ENCODE peak calls at places on chromosomes 16 and 17, in four cellular contexts. H is tibial artery, Q is mesenchymal stem cell, P is heart left ventricle. F is an unnamed sample. For H3K9me3 and H3K27me3, the result is how much of the 10 kb centered on the place peaks cover.

GRCh38 chr17:9842057-9842758 is 16.5 kb downstream of the GLP2R start:
- DNase-seq in H (peak), Q (peak), P (peak), F (peak)

GRCh38 chr17:43935204-43935925 is 6.9 kb downstream of the PPY start:
- DNase-seq in H (no peak), Q (no peak), P (no peak), F (no peak)

GRCh38 chr16:70267516-70267915 is 15.8 kb upstream of the EXOSC6 start:
- DNase-seq in H (peak), Q (peak), P (no peak), F (no peak)

GRCh38 chr16:71428883-71429282 is 13.0 kb downstream of the TLE7 start:
- DNase-seq in H (no peak), Q (no peak), P (no peak), F (no peak)

GRCh38 chr17:231191-231965 is 49.9 kb upstream of the DOC2B start:
- DNase-seq in H (peak), Q (no peak), P (peak), F (no peak)

GRCh38 chr17:20281860-20282259 is 185.5 kb downstream of the LGALS9B start:
- DNase-seq in H (peak), Q (no peak), P (peak), F (peak)

GRCh38 chr17:49132699-49133364 is at the start of gene B4GALNT2:
- DNase-seq in H (no peak), Q (peak), P (no peak), F (peak)

GRCh38 chr17:19747829-19748806 is at the start of gene ALDH3A1:
- DNase-seq in H (no peak), Q (no peak), P (no peak), F (peak)

GRCh38 chr16:31484491-31485171 is 1.7 kb downstream of the SLC5A2 start:
- DNase-seq in H (no peak), Q (no peak), P (no peak), F (no peak)

GRCh38 chr16:13866073-13866472 is 53.9 kb upstream of the ERCC4 start:
- DNase-seq in H (peak), Q (peak), P (peak), F (peak)

GRCh38 chr16:10992797-10993196 is 48.4 kb downstream of the CLEC16A start:
- DNase-seq in H (no peak), Q (peak), P (no peak), F (peak)

GRCh38 chr16:12798171-12798570 is 5.5 kb downstream of the CPPED1 start:
- DNase-seq in H (no peak), Q (no peak), P (no peak), F (no peak)

GRCh38 chr17:82931696-82932060 is 91.9 kb upstream of the ZNF750 start:
- DNase-seq in H (peak), Q (no peak), P (peak), F (peak)

GRCh38 chr16:66746682-66747081 is 4.7 kb downstream of the DYNC1LI2 start:
- DNase-seq in H (no peak), Q (peak), P (no peak), F (no peak)

GRCh38 chr16:53085539-53086450 is 31.0 kb downstream of the CHD9 start:
- DNase-seq in H (no peak), Q (no peak), P (no peak), F (no peak)

GRCh38 chr17:69326302-69327059 is 452 bp downstream of the ABCA5 start:
- DNase-seq in H (no peak), Q (peak), P (no peak), F (peak)

GRCh38 chr17:5123343-5124124 is 7.7 kb downstream of the USP6 start:
- DNase-seq in H (peak), Q (no peak), P (no peak), F (no peak)

GRCh38 chr17:57442401-57442823 is 186.1 kb downstream of the MSI2 start:
- DNase-seq in H (no peak), Q (peak), P (no peak), F (no peak)

GRCh38 chr16:50547340-50547865 is 793 bp upstream of the NKD1 start:
- DNase-seq in H (peak), Q (no peak), P (no peak), F (no peak)

GRCh38 chr17:66691644-66692500 is 143.0 kb upstream of the CACNG5 start:
- DNase-seq in H (no peak), Q (peak), P (no peak), F (peak)

GRCh38 chr16:1745900-1746692 is 25.2 kb downstream of the NME3 start:
- DNase-seq in H (no peak), Q (peak), P (no peak), F (peak)

GRCh38 chr16:66810391-66810790 is 9.0 kb upstream of the TERB1 start:
- DNase-seq in H (no peak), Q (no peak), P (no peak), F (no peak)

GRCh38 chr17:10041916-10042588 is 137.0 kb upstream of the RCVRN start:
- DNase-seq in H (no peak), Q (no peak), P (no peak), F (no peak)

GRCh38 chr16:81526935-81527334 is 82.3 kb downstream of the CMIP start:
- DNase-seq in H (no peak), Q (no peak), P (peak), F (peak)

GRCh38 chr16:48197294-48197693 is 41.5 kb upstream of the ABCC12 start:
- DNase-seq in H (no peak), Q (no peak), P (no peak), F (no peak)

GRCh38 chr16:8714143-8714542 is 39.7 kb downstream of the ABAT start:
- DNase-seq in H (no peak), Q (no peak), P (no peak), F (no peak)

GRCh38 chr16:35574454-35575431 is 2115.3 kb downstream of the TP53TG3F start:
- DNase-seq in H (no peak), Q (no peak), P (no peak), F (no peak)

GRCh38 chr16:35572186-35572585 is 2112.8 kb downstream of the TP53TG3F start:
- DNase-seq in H (no peak), Q (no peak), P (no peak), F (no peak)

GRCh38 chr16:35575432-35575821 is 2116.0 kb downstream of the TP53TG3F start:
- DNase-seq in H (no peak), Q (no peak), P (no peak), F (no peak)

GRCh38 chr16:35574011-35574410 is 2114.6 kb downstream of the TP53TG3F start:
- DNase-seq in H (no peak), Q (no peak), P (no peak), F (no peak)

DNA sequence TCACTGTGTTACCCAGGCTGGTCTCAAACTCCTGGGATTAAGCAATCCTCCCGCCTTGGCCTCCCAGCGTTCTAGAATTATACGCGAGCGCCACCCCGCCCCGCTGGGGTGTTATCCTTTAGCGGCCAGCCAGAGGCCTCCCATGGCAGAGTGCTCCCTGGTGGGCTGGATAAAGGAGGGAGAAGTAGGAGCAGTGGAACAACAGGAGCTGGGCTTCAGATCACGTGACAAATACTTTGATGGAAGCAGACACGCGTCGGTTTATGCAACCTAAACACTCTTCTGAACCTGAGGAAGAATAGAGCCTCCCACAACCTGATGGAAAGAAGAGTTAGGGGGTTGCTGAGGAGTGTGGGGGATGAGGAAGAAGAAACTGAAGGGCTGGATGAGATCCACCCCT is 2114.0 kb downstream of the TP53TG3F start:
- DNase-seq in H (no peak), Q (no peak), P (no peak), F (no peak)
- H3K9me3 ChIP-seq in H (under half), Q (under half), P (under half), F (under half)

DNA sequence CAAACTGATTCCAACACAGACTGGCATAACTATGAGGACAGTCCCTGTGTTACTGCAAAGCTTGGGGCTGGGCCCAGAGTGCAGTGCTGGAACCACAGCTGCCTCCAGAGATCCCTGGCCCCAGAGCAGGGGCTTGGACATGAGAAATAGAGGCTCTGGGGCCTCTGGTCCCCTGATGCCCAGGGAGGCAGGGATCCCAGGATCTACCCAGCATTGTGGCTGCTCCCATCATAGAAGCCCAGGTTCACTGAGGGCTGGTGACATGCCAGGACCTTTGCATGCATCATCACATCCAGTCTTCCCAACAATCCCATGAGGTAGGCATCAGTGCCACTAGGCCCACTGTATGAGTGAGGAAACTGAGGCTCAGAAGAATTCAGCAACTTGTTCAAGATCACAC is 95.8 kb downstream of the TMEM132E start:
- DNase-seq in H (no peak), Q (no peak), P (no peak), F (no peak)
- H3K4me3 ChIP-seq in H (no peak), Q (no peak), P (no peak), F (no peak)

GRCh38 chr17:79833110-79833450 is 6.2 kb downstream of the CBX4 start:
- DNase-seq in H (no peak), Q (no peak), P (no peak), F (no peak)
- H3K27me3 ChIP-seq in H (under half), Q (under half), P (under half), F (under half)

GRCh38 chr17:16623282-16623681 is 30.4 kb downstream of the ZNF624 start:
- DNase-seq in H (no peak), Q (no peak), P (no peak), F (no peak)

GRCh38 chr17:16622540-16623277 is 30.9 kb downstream of the ZNF624 start:
- DNase-seq in H (no peak), Q (no peak), P (no peak), F (no peak)

GRCh38 chr17:16617481-16618060 is 36.1 kb downstream of the ZNF624 start:
- DNase-seq in H (no peak), Q (no peak), P (no peak), F (no peak)
- H3K9me3 ChIP-seq in H (under half), Q (half or more), P (half or more), F (under half)

GRCh38 chr17:64575431-64575830 is 68.7 kb downstream of the CEP95 start:
- DNase-seq in H (no peak), Q (no peak), P (no peak), F (no peak)

GRCh38 chr17:64572682-64573154 is 65.9 kb downstream of the CEP95 start:
- DNase-seq in H (no peak), Q (peak), P (no peak), F (no peak)

GRCh38 chr17:64580384-64581307 is 73.9 kb downstream of the CEP95 start:
- DNase-seq in H (no peak), Q (no peak), P (no peak), F (no peak)

GRCh38 chr17:64573214-64573613 is 66.4 kb downstream of the CEP95 start:
- DNase-seq in H (no peak), Q (no peak), P (no peak), F (no peak)

GRCh38 chr17:64574646-64575045 is 67.9 kb downstream of the CEP95 start:
- DNase-seq in H (no peak), Q (no peak), P (no peak), F (no peak)
- H3K4me3 ChIP-seq in H (no peak), Q (no peak), P (no peak), F (no peak)

DNA sequence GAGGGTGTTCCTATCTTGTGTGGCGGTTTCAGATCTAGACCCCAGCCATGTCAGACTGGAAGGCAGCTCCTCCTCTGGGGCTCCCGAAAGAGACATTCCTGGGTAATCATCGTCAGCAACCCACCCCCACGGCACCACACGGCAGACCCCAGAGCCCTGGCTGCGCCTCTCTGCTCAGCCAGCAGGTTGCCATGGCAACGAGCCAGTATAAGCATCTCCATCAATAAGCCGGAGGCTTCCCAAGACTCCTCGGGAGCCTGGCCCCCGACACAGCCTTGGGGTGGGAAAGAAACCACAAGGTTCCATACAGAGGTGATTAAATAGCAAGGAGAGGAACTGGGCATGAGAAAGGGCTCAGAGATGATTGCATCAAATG is 320.7 kb upstream of the TNRC6C start:
- DNase-seq in H (no peak), Q (no peak), P (no peak), F (no peak)
- H3K27me3 ChIP-seq in H (under half), Q (half or more), P (under half), F (under half)

GRCh38 chr17:22469941-22470340 is 777.6 kb downstream of the KCNJ18 start:
- DNase-seq in H (no peak), Q (no peak), P (no peak), F (no peak)
- H3K9me3 ChIP-seq in H (under half), Q (under half), P (under half), F (under half)

GRCh38 chr16:89052824-89053724 is 40.6 kb upstream of the ACSF3 start:
- DNase-seq in H (no peak), Q (no peak), P (no peak), F (peak)
- H3K4me3 ChIP-seq in H (no peak), Q (no peak), P (no peak), F (peak)